ENCODE peak calls at places on chromosomes 1 and 21, in six cellular contexts. C is posterior cingulate gyrus; T is activated CD8-positive, alpha-beta memory T cell treated with anti-CD3 and anti-CD28 coated beads, Interleukin-2, amount 50 U/mL, for 48 hours; N is stimulated activated naive CD4-positive, alpha-beta T cell treated with Interleukin-2 at 50 U/mL for 16 hours; I is fibroblast of mammary gland; P is right atrium auricular region. F is an unnamed sample.

GRCh38 chr1:37719572-37720195 is 27.4 kb downstream of the CDCA8 start:
- DNase-seq in C (no peak), T (no peak), N (no peak), I (peak; percentile 66), P (no peak), F (no peak)

GRCh38 chr21:45142469-45142868 is 68.1 kb downstream of the ADARB1 start:
- DNase-seq in C (no peak), T (no peak), N (no peak), I (peak; percentile 81), P (peak; percentile 56), F (no peak)

GRCh38 chr1:197692965-197693364 is 82.3 kb downstream of the DENND1B start:
- DNase-seq in C (no peak), T (no peak), N (no peak), I (peak; percentile 44), P (no peak), F (no peak)

GRCh38 chr1:177703888-177704446 is 265.9 kb downstream of the SEC16B start:
- DNase-seq in C (no peak), T (no peak), N (no peak), I (no peak), P (no peak), F (no peak)

GRCh38 chr1:92134331-92134730 is 54.2 kb downstream of the BTBD8 start:
- DNase-seq in C (no peak), T (no peak), N (no peak), I (no peak), P (no peak), F (no peak)

GRCh38 chr21:45266518-45267389 is 20.9 kb downstream of the POFUT2 start:
- DNase-seq in C (no peak), T (peak; percentile 64), N (peak; percentile 28), I (no peak), P (no peak), F (no peak)

GRCh38 chr1:6108937-6109636 is 63.4 kb downstream of the KCNAB2 start:
- DNase-seq in C (no peak), T (peak; percentile 76), N (no peak), I (peak; percentile 51), P (no peak), F (no peak)

GRCh38 chr21:42389449-42389835 is 6.4 kb downstream of the TMPRSS3 start:
- DNase-seq in C (no peak), T (no peak), N (no peak), I (no peak), P (no peak), F (no peak)

GRCh38 chr1:173191011-173191410 is 16.1 kb downstream of the TNFSF4 start:
- DNase-seq in C (no peak), T (no peak), N (no peak), I (no peak), P (no peak), F (no peak)

GRCh38 chr21:20971296-20971921 is 26.8 kb upstream of the NCAM2 start:
- DNase-seq in C (peak; percentile 77), T (no peak), N (peak; percentile 5), I (peak; percentile 64), P (no peak), F (no peak)

GRCh38 chr1:192147626-192148025 is 10.6 kb upstream of the RGS18 start:
- DNase-seq in C (no peak), T (no peak), N (no peak), I (no peak), P (no peak), F (no peak)

GRCh38 chr21:44701541-44701940 is 4.6 kb downstream of the KRTAP10-12 start:
- DNase-seq in C (no peak), T (peak; percentile 42), N (no peak), I (no peak), P (peak; percentile 21), F (no peak)

GRCh38 chr1:245074232-245074747 is 80.5 kb upstream of the KIF26B start:
- DNase-seq in C (no peak), T (no peak), N (no peak), I (no peak), P (no peak), F (no peak)

GRCh38 chr1:227314014-227314848 is 4.1 kb downstream of the CDC42BPA start:
- DNase-seq in C (no peak), T (no peak), N (no peak), I (no peak), P (no peak), F (no peak)

GRCh38 chr1:5286244-5286643 is 631.8 kb downstream of the AJAP1 start:
- DNase-seq in C (no peak), T (peak; percentile 56), N (no peak), I (no peak), P (no peak), F (no peak)

GRCh38 chr1:21329209-21329844 is 39.1 kb upstream of the ECE1 start:
- DNase-seq in C (no peak), T (no peak), N (no peak), I (peak; percentile 35), P (no peak), F (no peak)

GRCh38 chr1:116333171-116334014 is 39.7 kb upstream of the ATP1A1 start:
- DNase-seq in C (no peak), T (no peak), N (no peak), I (no peak), P (no peak), F (peak; percentile 91)

GRCh38 chr1:7581754-7582264 is 189.3 kb upstream of the VAMP3 start:
- DNase-seq in C (peak; percentile 43), T (no peak), N (no peak), I (peak; percentile 52), P (no peak), F (no peak)